ENCODE peak calls at places on chromosomes 2 and 18, in four cellular contexts. T is GM12878, B is endothelial cell of umbilical vein, F is K562. U is an unnamed sample.

GRCh38 chr2:188983427-188984101 is 9.4 kb downstream of the COL3A1 start:
- DNase-seq in T (no peak), B (peak), F (no peak), U (peak)

GRCh38 chr2:209610631-209611030 is 161.0 kb upstream of the UNC80 start:
- DNase-seq in T (no peak), B (no peak), F (no peak), U (no peak)

GRCh38 chr18:31445908-31446307 is 1.6 kb upstream of the DSG3 start:
- DNase-seq in T (no peak), B (no peak), F (no peak), U (no peak)

GRCh38 chr18:55420977-55421611 is 166.9 kb downstream of the TCF4 start:
- DNase-seq in T (no peak), B (no peak), F (no peak), U (no peak)

GRCh38 chr2:175631247-175631628 is 370.8 kb downstream of the LNPK start:
- DNase-seq in T (no peak), B (no peak), F (no peak), U (no peak)

GRCh38 chr2:203650860-203651613 is 55.4 kb upstream of the CD28 start:
- DNase-seq in T (no peak), B (peak), F (peak), U (peak)

GRCh38 chr2:148020036-148020357 is 540 bp downstream of the ORC4 start:
- DNase-seq in T (no peak), B (no peak), F (no peak), U (peak)

GRCh38 chr2:12725238-12726187 is 8.8 kb downstream of the TRIB2 start:
- DNase-seq in T (no peak), B (no peak), F (no peak), U (no peak)

GRCh38 chr2:10826625-10827024 is 14.0 kb upstream of the PDIA6 start:
- DNase-seq in T (no peak), B (no peak), F (no peak), U (no peak)

DNA sequence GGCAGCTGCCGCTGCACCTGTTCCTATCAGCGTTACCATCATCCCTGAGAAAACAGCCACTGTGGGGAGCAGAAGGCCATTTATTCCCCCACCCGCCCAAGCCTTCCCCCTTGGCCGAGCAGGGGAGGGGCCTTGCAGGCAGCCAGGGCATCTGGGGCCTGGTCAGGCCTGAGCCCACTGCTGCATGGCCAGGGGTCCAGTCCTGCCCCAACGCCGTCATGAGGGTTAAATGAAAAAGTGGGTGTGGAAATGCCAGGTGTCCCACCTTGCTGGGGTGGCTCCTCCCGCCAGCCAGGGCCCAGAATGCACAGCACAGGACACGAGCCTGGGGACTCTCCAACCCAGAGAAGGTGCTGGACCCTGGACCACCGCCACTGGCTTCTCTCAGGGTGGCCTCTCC is 14.2 kb downstream of the ANO7 start:
- DNase-seq in T (no peak), B (no peak), F (no peak), U (no peak)
- TF ChIP-seq FOS in T (no peak), B (no peak), F (no peak), U (no peak)

GRCh38 chr2:97657986-97658690 is 5.7 kb downstream of the ACTR1B start:
- DNase-seq in T (no peak), B (no peak), F (no peak), U (no peak)
- TF ChIP-seq FOS in T (no peak), B (no peak), F (no peak), U (no peak)

GRCh38 chr2:223854741-223855140 is 17.4 kb upstream of the AP1S3 start:
- DNase-seq in T (no peak), B (no peak), F (no peak), U (no peak)

GRCh38 chr2:223853425-223853837 is 16.0 kb upstream of the AP1S3 start:
- DNase-seq in T (no peak), B (no peak), F (no peak), U (peak)

GRCh38 chr2:223856584-223856983 is 19.2 kb upstream of the AP1S3 start:
- DNase-seq in T (no peak), B (no peak), F (no peak), U (no peak)

GRCh38 chr2:223856021-223856420 is 18.6 kb upstream of the AP1S3 start:
- DNase-seq in T (no peak), B (no peak), F (no peak), U (peak)

DNA sequence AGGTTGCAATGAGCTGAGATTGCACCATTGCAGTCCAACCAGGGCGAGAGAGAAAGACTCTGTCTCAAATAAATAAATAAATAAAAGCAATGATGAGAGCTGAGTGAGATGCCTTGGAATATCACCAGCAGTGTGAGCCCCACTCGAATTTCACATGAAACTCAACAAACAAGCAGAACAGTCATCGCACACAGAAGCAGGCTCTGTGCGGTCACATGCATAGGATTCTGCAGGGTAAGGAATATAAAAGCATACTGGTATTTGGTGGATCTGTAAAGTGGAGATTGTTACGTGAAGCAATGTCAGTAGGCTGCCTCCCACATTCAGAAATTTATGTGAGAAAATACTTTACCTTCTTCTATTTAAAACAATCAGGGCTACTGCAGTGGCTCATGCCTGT is 18.0 kb upstream of the AP1S3 start:
- DNase-seq in T (no peak), B (no peak), F (no peak), U (peak)
- TF ChIP-seq FOS in T (no peak), B (no peak), F (no peak), U (no peak)

GRCh38 chr2:15559379-15559778 is 1.8 kb downstream of the NBAS start:
- DNase-seq in T (no peak), B (no peak), F (peak), U (no peak)

GRCh38 chr2:15559800-15560403 is 1.2 kb downstream of the NBAS start:
- DNase-seq in T (no peak), B (no peak), F (peak), U (no peak)

GRCh38 chr2:15560988-15561573 is at the start of gene NBAS:
- DNase-seq in T (peak), B (peak), F (peak), U (peak)

GRCh38 chr2:15561574-15562344 is 625 bp upstream of the NBAS start:
- DNase-seq in T (no peak), B (peak), F (peak), U (peak)

GRCh38 chr2:15560404-15560987 is 638 bp downstream of the NBAS start:
- DNase-seq in T (no peak), B (peak), F (peak), U (peak)
- TF ChIP-seq FOS in T (no peak), B (peak), F (no peak), U (no peak)

DNA sequence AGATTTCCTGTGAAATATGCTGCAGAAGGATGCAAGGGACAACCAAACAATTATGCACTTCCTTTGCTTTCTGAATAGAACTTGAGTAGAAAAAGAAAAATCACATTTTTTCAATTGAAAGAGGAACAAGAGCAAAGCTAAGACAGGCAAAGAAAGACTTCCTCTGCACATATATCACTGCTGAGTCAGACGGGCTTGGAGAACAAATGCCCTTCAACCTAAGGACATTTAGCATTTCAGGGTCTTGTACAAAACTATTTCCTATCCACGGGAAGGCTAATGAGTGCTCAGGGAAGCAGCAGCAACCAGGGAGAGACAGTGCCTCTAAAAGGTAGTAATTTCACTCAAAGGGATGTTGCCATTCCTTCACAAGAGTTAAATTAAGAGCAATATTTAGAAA is 570.0 kb upstream of the GCFC2 start:
- DNase-seq in T (no peak), B (no peak), F (no peak), U (no peak)
- TF ChIP-seq FOS in T (no peak), B (no peak), F (no peak), U (no peak)

U was measured in IMR-90.